ENCODE peak calls at places on chromosomes 6 and 20, in eight cellular contexts. I is colonic mucosa, M is fibroblast of pulmonary artery, B is GM12865, C is left ventricle myocardium inferior, T is lung, K is IMR-90, R is cardiac fibroblast. D is an unnamed sample.

GRCh38 chr6:102619585-102619984 is 1226.1 kb downstream of the GRIK2 start:
- DNase-seq in I (no peak), M (peak; percentile 2), B (no peak), C (no peak), T (no peak), K (peak; percentile 1), R (peak; percentile 5), D (peak; percentile 35)

GRCh38 chr6:109257494-109257893 is 124.8 kb downstream of the CD164 start:
- DNase-seq in I (no peak), M (no peak), B (no peak), C (no peak), T (no peak), K (no peak), R (no peak), D (no peak)

GRCh38 chr20:41428285-41428684 is 61.7 kb upstream of the EMILIN3 start:
- DNase-seq in I (no peak), M (peak; percentile 45), B (no peak), C (no peak), T (no peak), K (peak; percentile 86), R (peak; percentile 87), D (peak; percentile 80)

GRCh38 chr6:168276576-168277273 is 42.9 kb downstream of the DACT2 start:
- DNase-seq in I (no peak), M (no peak), B (no peak), C (no peak), T (no peak), K (no peak), R (no peak), D (no peak)

GRCh38 chr20:48124960-48125359 is 339.7 kb upstream of the SULF2 start:
- DNase-seq in I (no peak), M (no peak), B (no peak), C (no peak), T (no peak), K (no peak), R (no peak), D (no peak)

GRCh38 chr6:72930733-72931132 is 294.6 kb downstream of the KHDC1L start:
- DNase-seq in I (no peak), M (no peak), B (no peak), C (no peak), T (no peak), K (no peak), R (no peak), D (no peak)

GRCh38 chr20:4061989-4062388 is 46.6 kb upstream of the RNF24 start:
- DNase-seq in I (no peak), M (no peak), B (no peak), C (no peak), T (no peak), K (no peak), R (no peak), D (no peak)

GRCh38 chr20:62156592-62157386 is 13.2 kb downstream of the SS18L1 start:
- DNase-seq in I (peak; percentile 51), M (peak; percentile 47), B (peak; percentile 64), C (peak; percentile 60), T (peak; percentile 63), K (peak; percentile 19), R (peak; percentile 44), D (peak; percentile 47)

GRCh38 chr6:38113810-38114577 is 294.5 kb downstream of the ZFAND3 start:
- DNase-seq in I (no peak), M (no peak), B (no peak), C (no peak), T (no peak), K (peak; percentile 31), R (no peak), D (peak; percentile 64)

GRCh38 chr20:36105731-36106226 is 48.8 kb upstream of the EPB41L1 start:
- DNase-seq in I (peak; percentile 65), M (no peak), B (no peak), C (no peak), T (peak; percentile 51), K (no peak), R (no peak), D (no peak)

GRCh38 chr6:12009904-12010634 is 2.0 kb upstream of the HIVEP1 start:
- DNase-seq in I (no peak), M (peak; percentile 77), B (peak; percentile 35), C (no peak), T (no peak), K (peak; percentile 59), R (peak; percentile 84), D (no peak)

GRCh38 chr20:45944151-45944964 is 9.9 kb downstream of the PCIF1 start:
- DNase-seq in I (no peak), M (no peak), B (no peak), C (no peak), T (no peak), K (no peak), R (peak; percentile 51), D (peak; percentile 96)

GRCh38 chr20:34859826-34860545 is 12.7 kb downstream of the GGT7 start:
- DNase-seq in I (no peak), M (no peak), B (no peak), C (no peak), T (no peak), K (no peak), R (no peak), D (no peak)

GRCh38 chr20:33812673-33813462 is 1.7 kb downstream of the CHMP4B start:
- DNase-seq in I (peak; percentile 67), M (no peak), B (peak; percentile 21), C (no peak), T (no peak), K (no peak), R (peak; percentile 36), D (peak; percentile 37)

GRCh38 chr6:138795809-138796469 is at the start of gene ECT2L:
- DNase-seq in I (peak; percentile 89), M (peak; percentile 46), B (no peak), C (peak; percentile 86), T (peak; percentile 74), K (no peak), R (peak; percentile 57), D (peak; percentile 76)

GRCh38 chr6:150924808-150925654 is 59.5 kb downstream of the MTHFD1L start:
- DNase-seq in I (no peak), M (peak; percentile 51), B (peak; percentile 9), C (no peak), T (no peak), K (peak; percentile 35), R (peak; percentile 29), D (no peak)

GRCh38 chr20:32614303-32614702 is 29.2 kb upstream of the NOL4L start:
- DNase-seq in I (no peak), M (no peak), B (no peak), C (no peak), T (no peak), K (no peak), R (no peak), D (no peak)

GRCh38 chr6:135189344-135189743 is 8.2 kb downstream of the MYB start:
- DNase-seq in I (no peak), M (no peak), B (no peak), C (no peak), T (no peak), K (no peak), R (no peak), D (no peak)

GRCh38 chr6:135191508-135192255 is 10.6 kb downstream of the MYB start:
- DNase-seq in I (no peak), M (no peak), B (no peak), C (no peak), T (no peak), K (no peak), R (no peak), D (no peak)

GRCh38 chr6:135187372-135187771 is 6.3 kb downstream of the MYB start:
- DNase-seq in I (no peak), M (no peak), B (no peak), C (no peak), T (no peak), K (no peak), R (no peak), D (no peak)

GRCh38 chr6:135186255-135186654 is 5.1 kb downstream of the MYB start:
- DNase-seq in I (no peak), M (no peak), B (no peak), C (no peak), T (no peak), K (no peak), R (no peak), D (no peak)

GRCh38 chr6:135188718-135189117 is 7.6 kb downstream of the MYB start:
- DNase-seq in I (no peak), M (no peak), B (no peak), C (no peak), T (no peak), K (no peak), R (no peak), D (no peak)
- TF ChIP-seq CTCF in I (no peak), M (no peak), B (no peak), C (no peak), T (no peak), K (no peak), R (no peak), D (no peak)

DNA sequence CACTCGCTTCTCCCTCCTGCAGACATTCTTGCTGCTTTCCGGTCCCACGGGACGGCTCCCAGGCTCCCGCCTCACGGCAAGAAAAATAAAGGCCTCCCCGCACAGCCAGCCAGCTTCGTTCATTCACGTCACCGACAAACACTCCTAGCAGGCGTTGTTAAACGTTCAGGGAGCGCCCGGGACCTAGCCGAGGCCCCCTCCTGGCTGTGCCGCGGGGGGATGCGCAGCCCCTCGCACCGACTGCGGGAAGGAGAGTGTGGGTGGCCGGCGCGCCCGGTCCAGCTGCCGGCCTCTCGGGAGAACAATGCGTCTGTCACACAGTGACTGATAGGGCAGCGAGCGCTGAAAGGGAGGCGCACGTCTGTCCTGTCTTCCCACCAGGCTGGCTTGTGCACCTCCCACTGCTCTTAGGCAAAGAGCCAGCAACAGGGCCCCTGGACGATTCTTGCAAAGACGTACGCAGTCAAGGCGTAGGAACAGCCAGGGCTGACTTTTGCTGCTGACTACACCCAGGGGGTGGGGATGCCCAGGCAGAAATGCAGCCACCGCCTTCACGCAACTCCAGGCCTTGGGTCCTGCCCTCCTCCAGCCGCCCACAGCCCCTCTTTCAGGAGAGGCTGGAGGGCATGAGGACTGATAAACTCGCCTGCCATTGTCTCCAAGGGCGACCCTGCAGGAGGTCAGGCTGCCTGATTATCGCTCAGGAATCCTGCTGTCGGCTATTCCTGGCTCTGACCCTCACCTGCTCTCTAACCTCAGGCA is 61.8 kb upstream of the HDDC2 start:
- DNase-seq in I (no peak), M (peak; percentile 87), B (no peak), C (peak; percentile 79), T (no peak), K (peak; percentile 17), R (peak; percentile 59), D (peak; percentile 24)
- H3K4me3 ChIP-seq in I (peak overlapping the region; percentile 25), M (peak overlapping the region; percentile 46), B (no peak overlapping the region), C (peak overlapping the region; percentile 66), T (peak overlapping the region; percentile 25), K (peak overlapping the region; percentile 22), R (peak overlapping the region; percentile 53), D (peak overlapping the region; percentile 41)

GRCh38 chr20:51767018-51767866 is 948 bp downstream of the ATP9A start:
- DNase-seq in I (peak; percentile 94), M (peak; percentile 14), B (peak; percentile 18), C (peak; percentile 65), T (peak; percentile 87), K (no peak), R (no peak), D (peak; percentile 86)
- TF ChIP-seq CTCF in I (peak; percentile 17), M (peak; percentile 33), B (no peak), C (peak; percentile 40), T (no peak), K (peak; percentile 30), R (peak; percentile 31), D (peak; percentile 32)

DNA sequence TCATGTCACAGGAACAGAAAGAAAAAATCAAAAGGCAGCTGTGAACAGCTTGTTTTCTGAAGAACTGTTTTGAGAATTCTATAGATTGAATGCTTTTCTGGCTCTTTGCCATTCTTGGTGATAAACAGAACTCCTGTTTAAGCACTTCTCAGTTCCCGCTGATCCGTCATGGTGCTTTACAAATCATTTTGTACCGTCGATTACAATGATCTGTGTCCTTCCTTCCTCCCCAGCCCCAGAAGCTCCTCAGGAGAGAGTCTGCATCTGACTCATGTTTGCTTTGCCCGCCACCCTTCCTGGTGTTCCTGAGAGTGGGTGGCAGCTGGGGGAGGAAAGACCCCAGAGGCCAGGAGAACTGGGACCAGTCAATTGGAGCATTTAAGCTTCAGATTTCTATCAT is 538.6 kb upstream of the MARCKS start:
- DNase-seq in I (no peak), M (peak; percentile 11), B (no peak), C (no peak), T (no peak), K (peak; percentile 4), R (peak; percentile 1), D (peak; percentile 13)
- H3K4me3 ChIP-seq in I (no peak overlapping the region), M (no peak overlapping the region), B (no peak overlapping the region), C (no peak overlapping the region), T (no peak overlapping the region), K (no peak overlapping the region), R (no peak overlapping the region), D (no peak overlapping the region)

D was measured in epithelial cell of esophagus.